ENCODE peak calls at places on chromosomes 1 and 21, in seven cellular contexts. X is gastrocnemius medialis, W is stomach, Y is ovary, A is heart left ventricle, R is uterus, O is Peyer's patch. H is an unnamed sample.

GRCh38 chr1:101444873-101445618 is 208.2 kb downstream of the S1PR1 start:
- DNase-seq in X (no peak), O (no peak), Y (no peak), A (peak; percentile 30), R (no peak), W (no peak), H (no peak)

GRCh38 chr1:161864577-161864976 is 98.5 kb downstream of the ATF6 start:
- DNase-seq in R (peak; percentile 14), X (no peak), W (no peak), A (no peak), O (no peak), Y (no peak), H (peak; percentile 33)

GRCh38 chr1:53693773-53694717 is 44.9 kb downstream of the GLIS1 start:
- DNase-seq in X (no peak), A (no peak), W (no peak), R (no peak), O (no peak), Y (no peak), H (no peak)

GRCh38 chr1:169933999-169934725 is 40.5 kb upstream of the SCYL3 start:
- DNase-seq in X (no peak), W (no peak), O (no peak), R (no peak), Y (no peak), A (no peak), H (no peak)

GRCh38 chr21:38377165-38378093 is 120.6 kb downstream of the KCNJ15 start:
- DNase-seq in A (no peak), Y (no peak), R (no peak), O (no peak), X (no peak), W (no peak), H (no peak)

GRCh38 chr1:154794608-154795007 is 75.5 kb downstream of the KCNN3 start:
- DNase-seq in X (no peak), W (no peak), Y (no peak), A (no peak), R (no peak), O (no peak), H (no peak)

GRCh38 chr1:218164111-218164929 is 120.8 kb upstream of the RRP15 start:
- DNase-seq in A (peak; percentile 60), W (no peak), R (no peak), Y (no peak), O (peak; percentile 47), X (peak; percentile 31), H (no peak)

GRCh38 chr21:38277501-38278111 is 20.8 kb downstream of the KCNJ15 start:
- DNase-seq in X (peak; percentile 33), A (no peak), Y (no peak), O (no peak), R (no peak), W (no peak), H (no peak)

GRCh38 chr21:41973427-41973831 is 19.6 kb upstream of the C2CD2 start:
- DNase-seq in Y (no peak), W (peak; percentile 27), R (no peak), X (peak; percentile 5), A (no peak), O (peak; percentile 65), H (no peak)

GRCh38 chr1:2555634-2556276 is 416 bp upstream of the TNFRSF14 start:
- DNase-seq in O (peak; percentile 95), R (peak; percentile 85), W (peak; percentile 82), X (peak; percentile 75), A (peak; percentile 79), Y (peak; percentile 83), H (peak; percentile 89)

GRCh38 chr1:184801503-184801902 is 46.8 kb upstream of the EDEM3 start:
- DNase-seq in W (peak; percentile 84), O (no peak), Y (no peak), R (no peak), A (no peak), X (peak; percentile 61), H (peak; percentile 65)

GRCh38 chr21:23507501-23507900 is 2099.8 kb downstream of the MRPL39 start:
- DNase-seq in W (no peak), Y (no peak), A (no peak), X (no peak), R (no peak), O (no peak), H (no peak)

GRCh38 chr1:112646225-112646624 is 26.6 kb downstream of the CAPZA1 start:
- DNase-seq in A (no peak), O (no peak), X (no peak), Y (no peak), R (no peak), W (no peak), H (no peak)

GRCh38 chr1:193448682-193449461 is 262.5 kb upstream of the B3GALT2 start:
- DNase-seq in R (no peak), A (no peak), O (peak; percentile 70), W (no peak), Y (no peak), X (no peak), H (no peak)

GRCh38 chr1:29379438-29380073 is 143.2 kb downstream of the PTPRU start:
- DNase-seq in X (no peak), O (no peak), R (no peak), Y (no peak), A (no peak), W (no peak), H (no peak)

GRCh38 chr1:153567621-153568366 is 2.1 kb upstream of the S100A2 start:
- DNase-seq in Y (no peak), O (no peak), R (no peak), W (no peak), A (no peak), X (no peak), H (no peak)

GRCh38 chr1:242005866-242006565 is 7.1 kb upstream of the MAP1LC3C start:
- DNase-seq in W (no peak), X (no peak), A (no peak), Y (no peak), R (no peak), O (no peak), H (no peak)

GRCh38 chr21:42642219-42642745 is 11.1 kb upstream of the PDE9A start:
- DNase-seq in A (no peak), Y (no peak), R (no peak), X (no peak), O (no peak), W (no peak), H (no peak)

GRCh38 chr1:43930168-43930948 is 3.2 kb upstream of the ARTN start:
- DNase-seq in O (no peak), Y (no peak), A (peak; percentile 23), W (no peak), R (no peak), X (no peak), H (no peak)

GRCh38 chr1:217493290-217493689 is 137.6 kb downstream of the GPATCH2 start:
- DNase-seq in Y (no peak), A (no peak), W (no peak), X (no peak), R (no peak), O (no peak), H (no peak)

GRCh38 chr1:117685936-117686806 is 80.3 kb downstream of the TENT5C start:
- DNase-seq in O (no peak), W (no peak), X (peak; percentile 87), A (no peak), R (no peak), Y (no peak), H (no peak)

GRCh38 chr1:29094954-29095353 is 28.7 kb downstream of the TMEM200B start:
- DNase-seq in A (no peak), X (no peak), O (no peak), Y (no peak), R (no peak), W (no peak), H (no peak)

GRCh38 chr1:5297199-5297877 is 642.9 kb downstream of the AJAP1 start:
- DNase-seq in A (no peak), W (no peak), Y (no peak), O (no peak), R (peak; percentile 17), X (peak; percentile 49), H (peak; percentile 34)

DNA sequence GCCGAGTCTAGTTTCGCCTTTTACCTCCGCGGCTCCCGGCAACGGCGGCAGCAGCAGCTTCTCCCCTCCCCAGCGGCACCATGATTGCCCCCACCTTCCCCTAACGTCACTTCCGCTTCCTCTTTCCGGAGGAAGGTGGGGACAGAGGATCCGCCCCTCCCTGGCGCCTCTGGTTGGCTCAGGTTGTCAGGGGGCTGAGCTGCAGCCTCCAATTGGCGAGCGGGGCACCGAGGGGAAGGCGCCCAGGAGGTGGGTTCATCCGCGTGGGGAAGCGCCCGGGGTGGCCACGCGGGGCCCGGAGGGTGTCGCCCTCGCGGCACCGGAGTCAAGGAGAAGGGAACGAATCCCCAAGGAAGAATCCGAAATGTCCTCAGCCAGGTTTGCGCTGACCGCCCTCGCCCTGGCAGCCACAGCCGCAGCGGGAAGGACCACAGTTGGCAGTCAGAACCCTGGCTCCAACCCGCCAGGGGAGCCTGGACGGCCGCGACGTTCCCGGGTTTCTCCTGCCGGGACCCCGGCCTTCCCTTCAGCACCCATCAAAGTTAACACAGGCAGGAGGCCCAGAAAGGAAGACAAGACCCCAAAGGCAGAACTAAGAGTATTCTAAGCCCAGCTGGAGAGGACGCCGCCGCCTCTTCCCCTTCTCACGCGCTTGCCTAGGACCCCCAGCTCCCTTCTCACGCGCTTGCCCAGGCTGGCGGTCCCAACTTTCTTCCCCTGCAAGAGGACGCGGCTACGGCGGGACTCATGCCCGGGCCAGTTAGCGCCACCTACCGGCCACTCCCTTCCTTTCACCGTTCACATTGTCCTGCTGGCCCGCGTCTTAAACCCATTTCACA is at the start of gene MTF1:
- DNase-seq in O (peak; percentile 98), W (peak; percentile 97), Y (peak; percentile 97), R (peak; percentile 97), A (peak; percentile 99), X (peak; percentile 98), H (peak; percentile 93)
- TF ChIP-seq POLR2A in O (peak; percentile 81), W (peak; percentile 39), Y (peak; percentile 84), R (peak; percentile 84), A (no peak), X (peak; percentile 85), H (peak; percentile 75)

GRCh38 chr21:28207776-28208175 is 784.9 kb downstream of the LTN1 start:
- DNase-seq in W (no peak), X (no peak), Y (no peak), R (no peak), A (no peak), O (no peak), H (no peak)
- TF ChIP-seq CTCF in W (no peak), X (no peak), Y (no peak), R (no peak), A (no peak), O (no peak), H (no peak)

GRCh38 chr21:14493731-14494130 is 52.4 kb downstream of the SAMSN1 start:
- DNase-seq in X (no peak), W (no peak), A (no peak), O (no peak), Y (no peak), R (no peak), H (no peak)
- TF ChIP-seq POLR2A in X (no peak), W (no peak), A (no peak), O (no peak), Y (no peak), R (no peak), H (no peak)

DNA sequence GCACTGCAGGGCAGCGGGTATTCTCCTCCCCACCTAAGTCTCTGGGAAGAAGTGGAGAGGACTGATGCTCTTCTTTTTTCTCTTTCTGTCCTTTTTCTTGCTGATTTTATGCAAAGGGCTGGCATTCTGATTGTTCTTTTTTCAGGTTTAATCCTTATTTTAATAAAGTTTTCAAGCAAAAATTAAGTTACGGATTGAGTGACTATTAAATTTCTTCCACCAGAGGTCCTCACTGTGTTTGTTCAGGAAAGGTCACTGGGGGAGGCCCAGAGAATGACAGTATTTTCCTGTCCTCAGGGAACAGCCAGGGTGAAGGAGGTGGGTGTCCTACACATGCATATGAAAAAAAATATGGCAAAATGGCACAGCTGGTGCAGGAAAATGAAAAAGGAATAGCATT is 4.4 kb upstream of the ELF3 start:
- DNase-seq in Y (no peak), X (no peak), W (no peak), O (no peak), A (no peak), R (no peak), H (no peak)
- TF ChIP-seq CTCF in Y (no peak), X (no peak), W (peak; percentile 33), O (no peak), A (peak; percentile 42), R (peak; percentile 26), H (peak; percentile 23)

H was measured in tibial nerve.